ENCODE peak calls at places on chromosome 11, in four cellular contexts. D is gastrocnemius medialis, C is GM23338, V is upper lobe of left lung. T is an unnamed sample.
A peak's percentile ranks its signal among the peaks of the same experiment; 100 is the strongest.

GRCh38 chr11:3834349-3835099 is 6.2 kb downstream of the RHOG start:
- DNase-seq in D (no peak), C (peak; percentile 58), V (no peak), T (peak; percentile 59)

GRCh38 chr11:118929496-118930151 is 3.9 kb upstream of the BCL9L start:
- DNase-seq in D (peak; percentile 65), C (peak; percentile 95), V (peak; percentile 61), T (peak; percentile 92)

GRCh38 chr11:133825156-133825555 is 20.2 kb downstream of the SPATA19 start:
- DNase-seq in D (no peak), C (no peak), V (no peak), T (no peak)

GRCh38 chr11:76275446-76275845 is 69.1 kb upstream of the WNT11 start:
- DNase-seq in D (no peak), C (no peak), V (no peak), T (no peak)

GRCh38 chr11:17651061-17651460 is 68.3 kb upstream of the MYOD1 start:
- DNase-seq in D (no peak), C (no peak), V (no peak), T (peak; percentile 16)

GRCh38 chr11:31487848-31488247 is 21.6 kb downstream of the IMMP1L start:
- DNase-seq in D (no peak), C (peak; percentile 72), V (no peak), T (no peak)

GRCh38 chr11:8757047-8757446 is 74.5 kb downstream of the RPL27A start:
- DNase-seq in D (no peak), C (no peak), V (no peak), T (no peak)

GRCh38 chr11:109808569-109808968 is 284.6 kb upstream of the ZC3H12C start:
- DNase-seq in D (no peak), C (no peak), V (no peak), T (no peak)

GRCh38 chr11:77269484-77270123 is 31.9 kb downstream of the GDPD4 start:
- DNase-seq in D (no peak), C (no peak), V (no peak), T (no peak)

GRCh38 chr11:1742371-1742770 is 8.0 kb downstream of the IFITM10 start:
- DNase-seq in D (no peak), C (no peak), V (no peak), T (no peak)

GRCh38 chr11:47533690-47534135 is 19.2 kb downstream of the CELF1 start:
- DNase-seq in D (no peak), C (no peak), V (no peak), T (no peak)

GRCh38 chr11:17601206-17602075 is 54.4 kb downstream of the OTOG start:
- DNase-seq in D (no peak), C (peak; percentile 38), V (no peak), T (peak; percentile 77)

GRCh38 chr11:78961186-78961782 is 386.6 kb upstream of the NARS2 start:
- DNase-seq in D (no peak), C (peak; percentile 89), V (peak; percentile 27), T (peak; percentile 85)

GRCh38 chr11:96050435-96051182 is 126.7 kb upstream of the MTMR2 start:
- DNase-seq in D (no peak), C (no peak), V (no peak), T (no peak)

GRCh38 chr11:12746593-12747097 is 72.4 kb downstream of the TEAD1 start:
- DNase-seq in D (peak; percentile 42), C (peak; percentile 95), V (peak; percentile 46), T (peak; percentile 84)

GRCh38 chr11:79940165-79940564 is 499.3 kb upstream of the TENM4 start:
- DNase-seq in D (no peak), C (peak; percentile 17), V (no peak), T (no peak)

GRCh38 chr11:91156041-91156440 is 933.2 kb upstream of the CHORDC1 start:
- DNase-seq in D (no peak), C (no peak), V (no peak), T (no peak)

GRCh38 chr11:81987829-81988472 is 745.7 kb downstream of the FAM181B start:
- DNase-seq in D (no peak), C (no peak), V (no peak), T (no peak)

GRCh38 chr11:132024587-132025295 is 654.3 kb downstream of the NTM start:
- DNase-seq in D (no peak), C (no peak), V (no peak), T (no peak)

GRCh38 chr11:48106166-48106565 is 110.4 kb upstream of the OR4B1 start:
- DNase-seq in D (no peak), C (no peak), V (no peak), T (no peak)

GRCh38 chr11:59025097-59025496 is 61.0 kb upstream of the GLYATL1B start:
- DNase-seq in D (no peak), C (no peak), V (no peak), T (no peak)

GRCh38 chr11:131629925-131630324 is 259.5 kb downstream of the NTM start:
- DNase-seq in D (no peak), C (no peak), V (no peak), T (no peak)

GRCh38 chr11:75872887-75873416 is 57.9 kb downstream of the UVRAG start:
- DNase-seq in D (no peak), C (no peak), V (no peak), T (no peak)

GRCh38 chr11:12211331-12212065 is 101.1 kb downstream of the MICAL2 start:
- DNase-seq in D (no peak), C (no peak), V (no peak), T (no peak)

GRCh38 chr11:635945-636510 is 1.0 kb upstream of the DRD4 start:
- DNase-seq in D (no peak), C (no peak), V (no peak), T (peak; percentile 52)

GRCh38 chr11:89660234-89660633 is 49.9 kb upstream of the TRIM77 start:
- DNase-seq in D (no peak), C (peak; percentile 69), V (no peak), T (peak; percentile 13)

GRCh38 chr11:64826062-64826461 is 15.7 kb upstream of the MEN1 start:
- DNase-seq in D (no peak), C (no peak), V (no peak), T (no peak)

GRCh38 chr11:128359515-128359914 is 227.8 kb downstream of the ETS1 start:
- DNase-seq in D (no peak), C (no peak), V (no peak), T (no peak)

GRCh38 chr11:102849319-102849718 is 5.9 kb upstream of the MMP3 start:
- DNase-seq in D (no peak), C (no peak), V (no peak), T (no peak)

GRCh38 chr11:28114116-28114515 is 5.9 kb downstream of the METTL15 start:
- DNase-seq in D (no peak), C (no peak), V (no peak), T (no peak)

GRCh38 chr11:64253043-64253442 is 1.7 kb downstream of the PLCB3 start:
- DNase-seq in D (no peak), C (no peak), V (peak; percentile 34), T (no peak)

GRCh38 chr11:111765320-111765983 is 737 bp downstream of the PPP2R1B start:
- DNase-seq in D (no peak), C (peak; percentile 64), V (peak; percentile 90), T (no peak)

GRCh38 chr11:90698238-90698637 is 475.4 kb upstream of the CHORDC1 start:
- DNase-seq in D (no peak), C (peak; percentile 33), V (no peak), T (peak; percentile 33)

GRCh38 chr11:17352925-17353227 is 1.3 kb downstream of the NCR3LG1 start:
- DNase-seq in D (no peak), C (peak; percentile 43), V (peak; percentile 81), T (peak; percentile 62)

GRCh38 chr11:9982127-9982795 is 311.8 kb downstream of the SBF2 start:
- DNase-seq in D (no peak), C (no peak), V (no peak), T (no peak)

GRCh38 chr11:838441-839279 is 3.7 kb downstream of the POLR2L start:
- DNase-seq in D (no peak), C (peak; percentile 79), V (peak; percentile 70), T (peak; percentile 90)

GRCh38 chr11:61718046-61718531 is 34.3 kb upstream of the MYRF start:
- DNase-seq in D (no peak), C (no peak), V (peak; percentile 63), T (peak; percentile 90)
- H3K4me3 ChIP-seq in D (peak overlapping the region; percentile 16), C (peak overlapping the region; percentile 41), V (peak overlapping the region; percentile 23), T (peak overlapping the region; percentile 23)

GRCh38 chr11:70405679-70406395 is 7.5 kb downstream of the CTTN start:
- DNase-seq in D (no peak), C (no peak), V (no peak), T (no peak)
- H3K36me3 ChIP-seq in D (peaks cover 46% of the 10 kb centered on the region), C (peaks cover 53% of the 10 kb centered on the region), V (peaks cover 42% of the 10 kb centered on the region), T (peaks cover 37% of the 10 kb centered on the region)

DNA sequence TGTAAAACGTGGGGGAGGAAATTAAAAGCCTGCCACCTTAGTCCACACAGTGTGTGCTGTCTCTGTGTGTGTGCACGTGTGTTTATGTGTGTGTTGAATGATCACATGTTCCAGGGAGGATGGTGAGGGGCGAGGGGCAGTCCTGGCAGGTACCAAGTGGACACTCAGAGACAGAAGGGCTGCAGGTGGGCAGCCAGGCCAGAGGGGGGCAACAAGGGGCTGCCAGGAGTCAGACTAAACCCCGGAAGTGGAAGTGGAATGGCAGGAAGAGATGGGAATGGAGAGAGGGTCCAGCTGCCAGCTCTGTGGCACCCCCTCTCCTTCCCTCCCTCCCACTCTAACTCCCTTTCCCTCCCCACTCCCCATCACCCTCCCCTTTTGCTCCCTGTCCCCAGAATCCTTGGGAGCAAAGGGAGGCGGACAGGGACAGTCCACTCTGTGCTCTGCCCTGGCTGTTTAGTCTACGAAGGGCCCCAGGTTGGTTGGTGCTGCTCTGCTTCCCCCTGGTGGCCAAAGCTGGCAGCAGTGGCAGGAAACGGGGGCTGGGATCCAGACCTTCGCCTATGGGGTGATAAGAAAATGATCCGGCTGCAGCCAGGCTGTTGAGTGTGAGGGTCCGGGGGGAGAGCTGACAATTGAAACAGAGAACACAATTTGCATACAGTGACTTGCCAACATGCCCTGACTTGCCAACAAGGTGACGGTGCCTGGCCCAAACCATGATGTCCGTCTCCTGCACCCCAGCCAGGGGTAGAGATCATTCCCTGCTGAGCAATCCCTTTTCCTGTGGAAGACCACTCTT is 24.4 kb downstream of the P2RY2 start:
- DNase-seq in D (peak; percentile 45), C (peak; percentile 90), V (peak; percentile 81), T (peak; percentile 86)
- H3K4me3 ChIP-seq in D (no peak overlapping the region), C (peak overlapping the region; percentile 51), V (no peak overlapping the region), T (peak overlapping the region; percentile 34)

GRCh38 chr11:34114471-34114870 is 9.0 kb downstream of the NAT10 start:
- DNase-seq in D (peak; percentile 19), C (no peak), V (no peak), T (no peak)

GRCh38 chr11:34114014-34114413 is 8.6 kb downstream of the NAT10 start:
- DNase-seq in D (no peak), C (no peak), V (no peak), T (no peak)

GRCh38 chr11:34105957-34106504 is 602 bp downstream of the NAT10 start:
- DNase-seq in D (no peak), C (no peak), V (no peak), T (no peak)

GRCh38 chr11:34111722-34112270 is 6.4 kb downstream of the NAT10 start:
- DNase-seq in D (no peak), C (no peak), V (no peak), T (no peak)
- H3K36me3 ChIP-seq in D (peaks cover 86% of the 10 kb centered on the region), C (peaks cover 77% of the 10 kb centered on the region), V (peaks cover 65% of the 10 kb centered on the region), T (peaks cover 47% of the 10 kb centered on the region)

GRCh38 chr11:68373810-68374501 is 61.6 kb downstream of the LRP5 start:
- DNase-seq in D (no peak), C (no peak), V (peak; percentile 80), T (no peak)
- H3K4me3 ChIP-seq in D (peak overlapping the region; percentile 46), C (no peak overlapping the region), V (no peak overlapping the region), T (no peak overlapping the region)

T was measured in H7.